ENCODE peak calls at places on chromosomes 11 and 22, in seven cellular contexts. Y is IMR-90, X is uterus, L is fibroblast of lung, Z is left ventricle myocardium inferior, C is upper lobe of left lung, P is body of pancreas. R is an unnamed sample.

GRCh38 chr22:47202819-47203553 is 440.5 kb downstream of the TBC1D22A start:
- DNase-seq in Y (no peak), X (no peak), L (no peak), Z (no peak), C (no peak), P (no peak), R (peak; percentile 71)

GRCh38 chr22:44274918-44275665 is 37.7 kb downstream of the SHISAL1 start:
- DNase-seq in Y (no peak), X (no peak), L (no peak), Z (no peak), C (no peak), P (peak; percentile 68), R (no peak)

GRCh38 chr22:20299736-20300136 is 20.1 kb downstream of the DGCR6L start:
- DNase-seq in Y (peak; percentile 28), X (peak; percentile 40), L (no peak), Z (peak; percentile 22), C (no peak), P (peak; percentile 54), R (no peak)

GRCh38 chr22:43861529-43861928 is 784 bp downstream of the SULT4A1 start:
- DNase-seq in Y (peak; percentile 52), X (no peak), L (peak; percentile 57), Z (no peak), C (no peak), P (no peak), R (peak; percentile 37)

GRCh38 chr11:128621491-128622136 is 34.3 kb upstream of the ETS1 start:
- DNase-seq in Y (peak; percentile 98), X (peak; percentile 67), L (peak; percentile 97), Z (no peak), C (no peak), P (peak; percentile 19), R (peak; percentile 98)

GRCh38 chr11:17208257-17208999 is 642 bp upstream of the PIK3C2A start:
- DNase-seq in Y (peak; percentile 59), X (no peak), L (peak; percentile 68), Z (no peak), C (no peak), P (peak; percentile 85), R (no peak)

GRCh38 chr11:9861860-9862725 is 198.2 kb downstream of the SWAP70 start:
- DNase-seq in Y (peak; percentile 75), X (peak; percentile 36), L (peak; percentile 77), Z (no peak), C (no peak), P (peak; percentile 57), R (peak; percentile 52)

GRCh38 chr11:57321388-57321995 is 3.3 kb downstream of the TNKS1BP1 start:
- DNase-seq in Y (no peak), X (no peak), L (no peak), Z (no peak), C (no peak), P (no peak), R (peak; percentile 71)

GRCh38 chr11:86247608-86248007 is 3.1 kb downstream of the EED start:
- DNase-seq in Y (no peak), X (no peak), L (no peak), Z (no peak), C (no peak), P (no peak), R (no peak)

GRCh38 chr11:777288-778255 is at the start of gene GATD1:
- DNase-seq in Y (peak; percentile 75), X (peak; percentile 94), L (peak; percentile 78), Z (peak; percentile 93), C (peak; percentile 100), P (peak; percentile 92), R (peak; percentile 100)

GRCh38 chr11:789951-790350 is at the start of gene CEND1:
- DNase-seq in Y (peak; percentile 54), X (peak; percentile 56), L (peak; percentile 56), Z (no peak), C (peak; percentile 86), P (no peak), R (peak; percentile 96)

GRCh38 chr22:42303304-42304020 is 33.0 kb upstream of the TCF20 start:
- DNase-seq in Y (no peak), X (no peak), L (no peak), Z (no peak), C (no peak), P (no peak), R (no peak)

GRCh38 chr11:61797263-61797944 is 4.7 kb downstream of the FEN1 start:
- DNase-seq in Y (peak; percentile 88), X (peak; percentile 78), L (peak; percentile 92), Z (peak; percentile 74), C (no peak), P (peak; percentile 89), R (peak; percentile 96)

GRCh38 chr11:67024410-67024809 is 1.5 kb downstream of the SYT12 start:
- DNase-seq in Y (no peak), X (no peak), L (no peak), Z (no peak), C (no peak), P (no peak), R (peak; percentile 79)

GRCh38 chr11:102256251-102256650 is 61.0 kb upstream of the BIRC3 start:
- DNase-seq in Y (peak; percentile 79), X (no peak), L (peak; percentile 55), Z (no peak), C (no peak), P (no peak), R (peak; percentile 73)

GRCh38 chr11:74272276-74272675 is 39.2 kb downstream of the P4HA3 start:
- DNase-seq in Y (no peak), X (no peak), L (no peak), Z (no peak), C (no peak), P (no peak), R (no peak)

GRCh38 chr11:92978226-92979111 is 9.0 kb downstream of the MTNR1B start:
- DNase-seq in Y (peak; percentile 44), X (no peak), L (peak; percentile 11), Z (peak; percentile 28), C (no peak), P (no peak), R (peak; percentile 90)

GRCh38 chr11:69293819-69294505 is at the start of gene MYEOV:
- DNase-seq in Y (no peak), X (no peak), L (peak; percentile 21), Z (no peak), C (peak; percentile 67), P (no peak), R (peak; percentile 93)

GRCh38 chr11:83063073-83063754 is 8.5 kb downstream of the RAB30 start:
- DNase-seq in Y (peak; percentile 33), X (no peak), L (no peak), Z (no peak), C (no peak), P (no peak), R (peak; percentile 81)

GRCh38 chr22:17903564-17904295 is 120.6 kb downstream of the MICAL3 start:
- DNase-seq in Y (no peak), X (no peak), L (no peak), Z (peak; percentile 40), C (no peak), P (peak; percentile 55), R (no peak)

GRCh38 chr22:40567106-40567505 is 69.4 kb downstream of the MRTFA start:
- DNase-seq in Y (peak; percentile 59), X (no peak), L (no peak), Z (no peak), C (no peak), P (no peak), R (peak; percentile 27)

GRCh38 chr11:17525570-17525969 is 18.6 kb downstream of the USH1C start:
- DNase-seq in Y (no peak), X (no peak), L (no peak), Z (no peak), C (no peak), P (no peak), R (peak; percentile 57)

GRCh38 chr11:130888790-130889189 is 27.5 kb downstream of the SNX19 start:
- DNase-seq in Y (no peak), X (no peak), L (no peak), Z (no peak), C (no peak), P (no peak), R (no peak)

GRCh38 chr11:7577226-7577882 is 63.6 kb downstream of the PPFIBP2 start:
- DNase-seq in Y (no peak), X (peak; percentile 64), L (peak; percentile 43), Z (peak; percentile 40), C (no peak), P (no peak), R (no peak)

GRCh38 chr11:30889116-30889765 is 303.1 kb upstream of the MPPED2 start:
- DNase-seq in Y (peak; percentile 45), X (no peak), L (peak; percentile 5), Z (no peak), C (no peak), P (no peak), R (no peak)

GRCh38 chr22:19092725-19093124 is 29.5 kb downstream of the DGCR2 start:
- DNase-seq in Y (no peak), X (no peak), L (no peak), Z (no peak), C (no peak), P (no peak), R (no peak)
- H3K27ac ChIP-seq in Y (no peak overlapping the region), X (no peak overlapping the region), L (no peak overlapping the region), Z (no peak overlapping the region), C (no peak overlapping the region), P (no peak overlapping the region), R (no peak overlapping the region)

GRCh38 chr11:126636911-126637799 is 281.7 kb downstream of the ST3GAL4 start:
- DNase-seq in Y (peak; percentile 85), X (no peak), L (no peak), Z (no peak), C (no peak), P (no peak), R (peak; percentile 94)
- TF ChIP-seq CTCF in Y (no peak), X (no peak), L (no peak), Z (no peak), C (no peak), P (no peak), R (no peak)

GRCh38 chr11:33135216-33135615 is 26.1 kb downstream of the CSTF3 start:
- DNase-seq in Y (peak; percentile 85), X (no peak), L (peak; percentile 91), Z (no peak), C (no peak), P (no peak), R (peak; percentile 66)
- H3K27ac ChIP-seq in Y (no peak overlapping the region), X (no peak overlapping the region), L (no peak overlapping the region), Z (no peak overlapping the region), C (peak overlapping the region; percentile 59), P (no peak overlapping the region), R (peak overlapping the region; percentile 57)

GRCh38 chr11:44750440-44751005 is 23.8 kb downstream of the TSPAN18 start:
- DNase-seq in Y (no peak), X (no peak), L (no peak), Z (no peak), C (no peak), P (no peak), R (no peak)

GRCh38 chr11:44747339-44747738 is 20.6 kb downstream of the TSPAN18 start:
- DNase-seq in Y (peak; percentile 21), X (no peak), L (no peak), Z (no peak), C (no peak), P (no peak), R (no peak)

GRCh38 chr11:44747836-44748235 is 21.1 kb downstream of the TSPAN18 start:
- DNase-seq in Y (no peak), X (no peak), L (no peak), Z (no peak), C (no peak), P (no peak), R (no peak)

GRCh38 chr11:44748606-44749005 is 21.8 kb downstream of the TSPAN18 start:
- DNase-seq in Y (no peak), X (no peak), L (no peak), Z (no peak), C (no peak), P (no peak), R (no peak)

DNA sequence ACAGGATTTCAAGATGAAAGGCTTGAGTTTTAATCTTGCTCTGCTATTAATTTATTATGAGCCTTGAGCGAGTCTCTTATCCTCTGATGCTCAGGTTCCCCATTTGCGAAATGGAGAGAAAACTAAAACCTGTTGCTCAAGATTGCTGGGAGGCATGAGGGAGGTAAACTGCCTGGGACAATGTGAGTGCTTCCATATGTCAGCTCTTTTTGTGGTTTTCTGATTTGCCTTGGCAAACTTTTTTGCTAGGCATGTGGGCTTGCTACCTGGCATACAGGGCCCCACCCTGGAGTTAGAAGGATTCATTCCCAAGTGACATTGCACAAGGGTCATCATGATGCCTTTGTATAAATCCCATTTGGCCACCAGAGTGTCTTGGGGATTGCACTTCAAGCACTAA is 22.4 kb downstream of the TSPAN18 start:
- DNase-seq in Y (no peak), X (no peak), L (no peak), Z (no peak), C (no peak), P (no peak), R (no peak)
- TF ChIP-seq CTCF in Y (no peak), X (no peak), L (no peak), Z (no peak), C (no peak), P (no peak), R (no peak)

R was measured in osteoblast.